ENCODE peak calls at places on chromosome 21, in nine cellular contexts. One of them, this sample, is unnamed.

GRCh38 chr21:39562791-39563770 is 49.7 kb upstream of the B3GALT5 start:
- DNase-seq in SW480: no peak
- DNase-seq in CD8-positive, alpha-beta memory T cell: no peak
- DNase-seq in pancreas: no peak
- DNase-seq in GM19239: no peak
- DNase-seq in activated CD8-positive, alpha-beta memory T cell treated with anti-CD3 and anti-CD28 coated beads for 1 hour: no peak
- DNase-seq in CD8-positive, alpha-beta T cell: no peak
- DNase-seq in memory B cell: no peak
- DNase-seq in NAMALWA: no peak
- DNase-seq in this sample: no peak

GRCh38 chr21:46385846-46386725 is 62.1 kb downstream of the PCNT start:
- DNase-seq in CD8-positive, alpha-beta memory T cell: no peak
- DNase-seq in NAMALWA: no peak
- DNase-seq in GM19239: no peak
- DNase-seq in SW480: no peak
- DNase-seq in memory B cell: no peak
- DNase-seq in pancreas: no peak
- DNase-seq in CD8-positive, alpha-beta T cell: no peak
- DNase-seq in activated CD8-positive, alpha-beta memory T cell treated with anti-CD3 and anti-CD28 coated beads for 1 hour: no peak
- DNase-seq in this sample: no peak

GRCh38 chr21:46117586-46118304 is 19.8 kb downstream of the COL6A2 start:
- DNase-seq in SW480: no peak
- DNase-seq in memory B cell: no peak
- DNase-seq in NAMALWA: no peak
- DNase-seq in activated CD8-positive, alpha-beta memory T cell treated with anti-CD3 and anti-CD28 coated beads for 1 hour: no peak
- DNase-seq in GM19239: no peak
- DNase-seq in CD8-positive, alpha-beta memory T cell: no peak
- DNase-seq in CD8-positive, alpha-beta T cell: no peak
- DNase-seq in pancreas: no peak
- DNase-seq in this sample: peak; percentile 11

GRCh38 chr21:35265170-35265877 is 216.2 kb upstream of the RUNX1 start:
- DNase-seq in NAMALWA: no peak
- DNase-seq in SW480: no peak
- DNase-seq in activated CD8-positive, alpha-beta memory T cell treated with anti-CD3 and anti-CD28 coated beads for 1 hour: no peak
- DNase-seq in CD8-positive, alpha-beta memory T cell: no peak
- DNase-seq in GM19239: no peak
- DNase-seq in pancreas: no peak
- DNase-seq in CD8-positive, alpha-beta T cell: no peak
- DNase-seq in memory B cell: no peak
- DNase-seq in this sample: no peak

GRCh38 chr21:36697473-36698159 is 1.3 kb upstream of the SIM2 start:
- DNase-seq in CD8-positive, alpha-beta T cell: no peak
- DNase-seq in NAMALWA: no peak
- DNase-seq in SW480: no peak
- DNase-seq in GM19239: no peak
- DNase-seq in activated CD8-positive, alpha-beta memory T cell treated with anti-CD3 and anti-CD28 coated beads for 1 hour: no peak
- DNase-seq in memory B cell: no peak
- DNase-seq in CD8-positive, alpha-beta memory T cell: no peak
- DNase-seq in pancreas: no peak
- DNase-seq in this sample: no peak

GRCh38 chr21:14273736-14274538 is 58.0 kb downstream of the RBM11 start:
- DNase-seq in activated CD8-positive, alpha-beta memory T cell treated with anti-CD3 and anti-CD28 coated beads for 1 hour: no peak
- DNase-seq in GM19239: no peak
- DNase-seq in CD8-positive, alpha-beta T cell: no peak
- DNase-seq in CD8-positive, alpha-beta memory T cell: no peak
- DNase-seq in SW480: no peak
- DNase-seq in NAMALWA: no peak
- DNase-seq in memory B cell: no peak
- DNase-seq in pancreas: peak; percentile 44
- DNase-seq in this sample: no peak

GRCh38 chr21:32048353-32048752 is 175.5 kb downstream of the HUNK start:
- DNase-seq in memory B cell: no peak
- DNase-seq in SW480: no peak
- DNase-seq in GM19239: no peak
- DNase-seq in NAMALWA: no peak
- DNase-seq in activated CD8-positive, alpha-beta memory T cell treated with anti-CD3 and anti-CD28 coated beads for 1 hour: no peak
- DNase-seq in CD8-positive, alpha-beta memory T cell: no peak
- DNase-seq in CD8-positive, alpha-beta T cell: no peak
- DNase-seq in pancreas: no peak
- DNase-seq in this sample: no peak

GRCh38 chr21:31618696-31619430 is 40.6 kb upstream of the SOD1 start:
- DNase-seq in pancreas: no peak
- DNase-seq in GM19239: no peak
- DNase-seq in memory B cell: no peak
- DNase-seq in NAMALWA: no peak
- DNase-seq in CD8-positive, alpha-beta memory T cell: no peak
- DNase-seq in SW480: no peak
- DNase-seq in activated CD8-positive, alpha-beta memory T cell treated with anti-CD3 and anti-CD28 coated beads for 1 hour: no peak
- DNase-seq in CD8-positive, alpha-beta T cell: no peak
- DNase-seq in this sample: no peak

GRCh38 chr21:37380349-37381323 is 14.1 kb downstream of the DYRK1A start:
- DNase-seq in SW480: no peak
- DNase-seq in CD8-positive, alpha-beta memory T cell: no peak
- DNase-seq in activated CD8-positive, alpha-beta memory T cell treated with anti-CD3 and anti-CD28 coated beads for 1 hour: no peak
- DNase-seq in pancreas: peak; percentile 31
- DNase-seq in NAMALWA: no peak
- DNase-seq in memory B cell: no peak
- DNase-seq in CD8-positive, alpha-beta T cell: no peak
- DNase-seq in GM19239: no peak
- DNase-seq in this sample: no peak

GRCh38 chr21:44539991-44540666 is at the start of gene KRTAP10-1:
- DNase-seq in CD8-positive, alpha-beta T cell: no peak
- DNase-seq in memory B cell: no peak
- DNase-seq in GM19239: no peak
- DNase-seq in pancreas: no peak
- DNase-seq in SW480: no peak
- DNase-seq in NAMALWA: no peak
- DNase-seq in activated CD8-positive, alpha-beta memory T cell treated with anti-CD3 and anti-CD28 coated beads for 1 hour: no peak
- DNase-seq in CD8-positive, alpha-beta memory T cell: no peak
- DNase-seq in this sample: no peak

GRCh38 chr21:44365251-44365966 is 12.0 kb downstream of the TRPM2 start:
- DNase-seq in SW480: no peak
- DNase-seq in activated CD8-positive, alpha-beta memory T cell treated with anti-CD3 and anti-CD28 coated beads for 1 hour: no peak
- DNase-seq in NAMALWA: no peak
- DNase-seq in CD8-positive, alpha-beta memory T cell: no peak
- DNase-seq in memory B cell: no peak
- DNase-seq in pancreas: no peak
- DNase-seq in GM19239: no peak
- DNase-seq in CD8-positive, alpha-beta T cell: no peak
- DNase-seq in this sample: no peak

GRCh38 chr21:35254006-35254751 is 205.1 kb upstream of the RUNX1 start:
- DNase-seq in CD8-positive, alpha-beta T cell: no peak
- DNase-seq in activated CD8-positive, alpha-beta memory T cell treated with anti-CD3 and anti-CD28 coated beads for 1 hour: no peak
- DNase-seq in CD8-positive, alpha-beta memory T cell: no peak
- DNase-seq in pancreas: no peak
- DNase-seq in memory B cell: no peak
- DNase-seq in GM19239: no peak
- DNase-seq in SW480: peak; percentile 44
- DNase-seq in NAMALWA: no peak
- DNase-seq in this sample: no peak

GRCh38 chr21:25956993-25957714 is 213.4 kb downstream of the APP start:
- DNase-seq in CD8-positive, alpha-beta T cell: no peak
- DNase-seq in activated CD8-positive, alpha-beta memory T cell treated with anti-CD3 and anti-CD28 coated beads for 1 hour: no peak
- DNase-seq in CD8-positive, alpha-beta memory T cell: no peak
- DNase-seq in pancreas: no peak
- DNase-seq in NAMALWA: no peak
- DNase-seq in GM19239: no peak
- DNase-seq in memory B cell: no peak
- DNase-seq in SW480: no peak
- DNase-seq in this sample: no peak

GRCh38 chr21:42218836-42219605 is at the start of gene ABCG1:
- DNase-seq in pancreas: no peak
- DNase-seq in CD8-positive, alpha-beta memory T cell: peak; percentile 48
- DNase-seq in CD8-positive, alpha-beta T cell: no peak
- DNase-seq in NAMALWA: peak; percentile 70
- DNase-seq in GM19239: no peak
- DNase-seq in memory B cell: peak; percentile 54
- DNase-seq in activated CD8-positive, alpha-beta memory T cell treated with anti-CD3 and anti-CD28 coated beads for 1 hour: no peak
- DNase-seq in SW480: peak; percentile 34
- DNase-seq in this sample: peak; percentile 53

GRCh38 chr21:46091118-46091517 is 6.8 kb upstream of the COL6A2 start:
- DNase-seq in CD8-positive, alpha-beta T cell: no peak
- DNase-seq in SW480: no peak
- DNase-seq in activated CD8-positive, alpha-beta memory T cell treated with anti-CD3 and anti-CD28 coated beads for 1 hour: no peak
- DNase-seq in GM19239: no peak
- DNase-seq in CD8-positive, alpha-beta memory T cell: no peak
- DNase-seq in NAMALWA: no peak
- DNase-seq in pancreas: no peak
- DNase-seq in memory B cell: no peak
- DNase-seq in this sample: no peak

GRCh38 chr21:31887596-31887920 is 14.7 kb downstream of the HUNK start:
- DNase-seq in NAMALWA: no peak
- DNase-seq in memory B cell: no peak
- DNase-seq in SW480: no peak
- DNase-seq in GM19239: no peak
- DNase-seq in pancreas: no peak
- DNase-seq in activated CD8-positive, alpha-beta memory T cell treated with anti-CD3 and anti-CD28 coated beads for 1 hour: no peak
- DNase-seq in CD8-positive, alpha-beta T cell: no peak
- DNase-seq in CD8-positive, alpha-beta memory T cell: no peak
- DNase-seq in this sample: no peak

GRCh38 chr21:35609263-35609662 is 451.1 kb downstream of the SETD4 start:
- DNase-seq in NAMALWA: no peak
- DNase-seq in CD8-positive, alpha-beta memory T cell: no peak
- DNase-seq in CD8-positive, alpha-beta T cell: no peak
- DNase-seq in GM19239: no peak
- DNase-seq in pancreas: no peak
- DNase-seq in memory B cell: no peak
- DNase-seq in SW480: no peak
- DNase-seq in activated CD8-positive, alpha-beta memory T cell treated with anti-CD3 and anti-CD28 coated beads for 1 hour: no peak
- DNase-seq in this sample: no peak

GRCh38 chr21:15820857-15821256 is 91.1 kb downstream of the USP25 start:
- DNase-seq in memory B cell: no peak
- DNase-seq in pancreas: no peak
- DNase-seq in GM19239: no peak
- DNase-seq in SW480: no peak
- DNase-seq in CD8-positive, alpha-beta memory T cell: no peak
- DNase-seq in CD8-positive, alpha-beta T cell: no peak
- DNase-seq in NAMALWA: no peak
- DNase-seq in activated CD8-positive, alpha-beta memory T cell treated with anti-CD3 and anti-CD28 coated beads for 1 hour: no peak
- DNase-seq in this sample: no peak

GRCh38 chr21:45404726-45405270 is at the start of gene COL18A1:
- DNase-seq in activated CD8-positive, alpha-beta memory T cell treated with anti-CD3 and anti-CD28 coated beads for 1 hour: no peak
- DNase-seq in GM19239: no peak
- DNase-seq in pancreas: peak; percentile 62
- DNase-seq in SW480: peak; percentile 52
- DNase-seq in CD8-positive, alpha-beta T cell: peak; percentile 9
- DNase-seq in NAMALWA: no peak
- DNase-seq in memory B cell: no peak
- DNase-seq in CD8-positive, alpha-beta memory T cell: no peak
- DNase-seq in this sample: peak; percentile 27

This sample was measured in activated B cell treated with CpG ODN at 0.5 μM for 24 hours.